ENCODE peak calls at places on chromosomes 4 and X, in four cellular contexts. V is CD4-positive, alpha-beta T cell; R is T-helper 9 cell; J is iris pigment epithelial cell. Y is an unnamed sample.

GRCh38 chrX:30085571-30085970 is 129.8 kb upstream of the MAGEB2 start:
- DNase-seq in V (no peak), R (no peak), J (no peak), Y (no peak)

GRCh38 chr4:180550106-180550505 is 1693.1 kb upstream of the TENM3 start:
- DNase-seq in V (no peak), R (no peak), J (no peak), Y (no peak)

GRCh38 chrX:15815779-15816452 is 25.6 kb downstream of the ZRSR2 start:
- DNase-seq in V (no peak), R (no peak), J (peak), Y (no peak)

GRCh38 chrX:111560801-111561200 is 49.4 kb downstream of the SERTM2 start:
- DNase-seq in V (no peak), R (no peak), J (no peak), Y (no peak)

GRCh38 chr4:65502151-65502691 is 168.1 kb downstream of the EPHA5 start:
- DNase-seq in V (no peak), R (no peak), J (peak), Y (no peak)

GRCh38 chrX:12970691-12971202 is 4.2 kb upstream of the TMSB4X start:
- DNase-seq in V (peak), R (no peak), J (peak), Y (no peak)

GRCh38 chr4:140151700-140152014 is 2.3 kb downstream of the MAML3 start:
- DNase-seq in V (peak), R (peak), J (peak), Y (peak)

GRCh38 chr4:7673111-7673510 is 238.4 kb upstream of the PSAPL1 start:
- DNase-seq in V (no peak), R (no peak), J (peak), Y (no peak)

GRCh38 chrX:134236690-134237362 is at the start of gene CCDC160:
- DNase-seq in V (no peak), R (no peak), J (peak), Y (peak)

GRCh38 chr4:119647558-119647957 is 19.0 kb upstream of the PDE5A start:
- DNase-seq in V (no peak), R (no peak), J (peak), Y (no peak)

GRCh38 chr4:15495621-15496020 is 25.9 kb downstream of the CC2D2A start:
- DNase-seq in V (no peak), R (no peak), J (no peak), Y (no peak)

GRCh38 chr4:120446051-120446567 is 379.5 kb upstream of the MAD2L1 start:
- DNase-seq in V (no peak), R (no peak), J (peak), Y (no peak)

GRCh38 chr4:173281420-173282333 is 52.5 kb downstream of the HMGB2 start:
- DNase-seq in V (no peak), R (no peak), J (no peak), Y (no peak)

GRCh38 chrX:144612076-144612475 is 635.2 kb upstream of the SPANXN1 start:
- DNase-seq in V (no peak), R (no peak), J (no peak), Y (no peak)

GRCh38 chrX:138939038-138939437 is 227.5 kb upstream of the FGF13 start:
- DNase-seq in V (no peak), R (no peak), J (no peak), Y (no peak)

GRCh38 chr4:134540588-134540987 is 339.0 kb upstream of the PABPC4L start:
- DNase-seq in V (no peak), R (no peak), J (no peak), Y (no peak)

GRCh38 chr4:47830263-47831025 is 7.4 kb downstream of the CORIN start:
- DNase-seq in V (no peak), R (no peak), J (no peak), Y (no peak)

GRCh38 chrX:16547644-16548043 is 102.3 kb upstream of the S100G start:
- DNase-seq in V (no peak), R (no peak), J (no peak), Y (no peak)

GRCh38 chr4:169207436-169208089 is 63.2 kb downstream of the SH3RF1 start:
- DNase-seq in V (no peak), R (no peak), J (peak), Y (no peak)

GRCh38 chrX:134898450-134898849 is 92.3 kb upstream of the SMIM10 start:
- DNase-seq in V (no peak), R (no peak), J (peak), Y (no peak)

Y was measured in left cardiac atrium.